ENCODE peak calls at places on chromosomes 5 and 9, in nine cellular contexts. One of them, this sample, is unnamed.

GRCh38 chr5:125026900-125027731 is 280.7 kb upstream of the ZNF608 start:
- DNase-seq in breast epithelium: no peak
- DNase-seq in suprapubic skin: no peak
- DNase-seq in mammary epithelial cell: peak; percentile 74
- DNase-seq in neuronal stem cell: no peak
- DNase-seq in fibroblast of lung: peak; percentile 65
- DNase-seq in pancreas: no peak
- DNase-seq in colonic mucosa: peak; percentile 54
- DNase-seq in CD8-positive, alpha-beta memory T cell: no peak
- DNase-seq in this sample: no peak

GRCh38 chr5:402615-403359 is 40.2 kb upstream of the EXOC3 start:
- DNase-seq in breast epithelium: no peak
- DNase-seq in fibroblast of lung: peak; percentile 61
- DNase-seq in mammary epithelial cell: no peak
- DNase-seq in colonic mucosa: no peak
- DNase-seq in pancreas: no peak
- DNase-seq in neuronal stem cell: no peak
- DNase-seq in CD8-positive, alpha-beta memory T cell: no peak
- DNase-seq in suprapubic skin: peak; percentile 56
- DNase-seq in this sample: no peak

GRCh38 chr9:133524146-133524545 is 613 bp downstream of the MYMK start:
- DNase-seq in fibroblast of lung: no peak
- DNase-seq in suprapubic skin: no peak
- DNase-seq in neuronal stem cell: no peak
- DNase-seq in CD8-positive, alpha-beta memory T cell: no peak
- DNase-seq in colonic mucosa: no peak
- DNase-seq in pancreas: no peak
- DNase-seq in mammary epithelial cell: no peak
- DNase-seq in breast epithelium: no peak
- DNase-seq in this sample: no peak

GRCh38 chr5:92177926-92178487 is 794.9 kb upstream of the ARRDC3 start:
- DNase-seq in colonic mucosa: no peak
- DNase-seq in neuronal stem cell: no peak
- DNase-seq in pancreas: no peak
- DNase-seq in fibroblast of lung: no peak
- DNase-seq in breast epithelium: no peak
- DNase-seq in suprapubic skin: no peak
- DNase-seq in mammary epithelial cell: no peak
- DNase-seq in CD8-positive, alpha-beta memory T cell: no peak
- DNase-seq in this sample: no peak

GRCh38 chr9:121340676-121341392 is 29.2 kb downstream of the STOM start:
- DNase-seq in suprapubic skin: no peak
- DNase-seq in pancreas: no peak
- DNase-seq in neuronal stem cell: no peak
- DNase-seq in colonic mucosa: no peak
- DNase-seq in fibroblast of lung: no peak
- DNase-seq in CD8-positive, alpha-beta memory T cell: no peak
- DNase-seq in mammary epithelial cell: no peak
- DNase-seq in breast epithelium: no peak
- DNase-seq in this sample: no peak

GRCh38 chr5:1555808-1556681 is 32.3 kb upstream of the LPCAT1 start:
- DNase-seq in mammary epithelial cell: no peak
- DNase-seq in breast epithelium: no peak
- DNase-seq in CD8-positive, alpha-beta memory T cell: no peak
- DNase-seq in pancreas: no peak
- DNase-seq in fibroblast of lung: no peak
- DNase-seq in suprapubic skin: no peak
- DNase-seq in neuronal stem cell: no peak
- DNase-seq in colonic mucosa: peak; percentile 17
- DNase-seq in this sample: no peak

GRCh38 chr5:141858084-141858765 is 20.0 kb downstream of the PCDH1 start:
- DNase-seq in colonic mucosa: no peak
- DNase-seq in fibroblast of lung: no peak
- DNase-seq in CD8-positive, alpha-beta memory T cell: no peak
- DNase-seq in neuronal stem cell: no peak
- DNase-seq in mammary epithelial cell: no peak
- DNase-seq in pancreas: no peak
- DNase-seq in breast epithelium: no peak
- DNase-seq in suprapubic skin: no peak
- DNase-seq in this sample: peak; percentile 25

GRCh38 chr5:59134770-59135169 is 551.9 kb downstream of the RAB3C start:
- DNase-seq in mammary epithelial cell: no peak
- DNase-seq in fibroblast of lung: no peak
- DNase-seq in suprapubic skin: no peak
- DNase-seq in pancreas: no peak
- DNase-seq in CD8-positive, alpha-beta memory T cell: no peak
- DNase-seq in neuronal stem cell: no peak
- DNase-seq in colonic mucosa: no peak
- DNase-seq in breast epithelium: no peak
- DNase-seq in this sample: no peak

GRCh38 chr9:15246688-15247087 is 60.3 kb downstream of the TTC39B start:
- DNase-seq in neuronal stem cell: no peak
- DNase-seq in fibroblast of lung: peak; percentile 43
- DNase-seq in breast epithelium: no peak
- DNase-seq in pancreas: no peak
- DNase-seq in mammary epithelial cell: peak; percentile 89
- DNase-seq in colonic mucosa: no peak
- DNase-seq in CD8-positive, alpha-beta memory T cell: no peak
- DNase-seq in suprapubic skin: no peak
- DNase-seq in this sample: no peak

GRCh38 chr5:78534148-78535009 is 114.2 kb downstream of the LHFPL2 start:
- DNase-seq in breast epithelium: no peak
- DNase-seq in suprapubic skin: peak; percentile 77
- DNase-seq in colonic mucosa: no peak
- DNase-seq in neuronal stem cell: no peak
- DNase-seq in pancreas: no peak
- DNase-seq in CD8-positive, alpha-beta memory T cell: no peak
- DNase-seq in mammary epithelial cell: no peak
- DNase-seq in fibroblast of lung: peak; percentile 87
- DNase-seq in this sample: no peak

GRCh38 chr5:138282918-138283742 is 8.7 kb upstream of the GFRA3 start:
- DNase-seq in mammary epithelial cell: peak; percentile 37
- DNase-seq in neuronal stem cell: peak; percentile 51
- DNase-seq in pancreas: peak; percentile 24
- DNase-seq in fibroblast of lung: peak; percentile 51
- DNase-seq in colonic mucosa: no peak
- DNase-seq in CD8-positive, alpha-beta memory T cell: no peak
- DNase-seq in suprapubic skin: no peak
- DNase-seq in breast epithelium: peak; percentile 54
- DNase-seq in this sample: peak; percentile 41

GRCh38 chr5:90356612-90357011 is 52.9 kb downstream of the CETN3 start:
- DNase-seq in colonic mucosa: no peak
- DNase-seq in breast epithelium: no peak
- DNase-seq in suprapubic skin: no peak
- DNase-seq in CD8-positive, alpha-beta memory T cell: no peak
- DNase-seq in neuronal stem cell: no peak
- DNase-seq in fibroblast of lung: peak; percentile 35
- DNase-seq in pancreas: no peak
- DNase-seq in mammary epithelial cell: no peak
- DNase-seq in this sample: no peak

GRCh38 chr5:71946631-71947030 is 160.6 kb upstream of the MAP1B start:
- DNase-seq in suprapubic skin: no peak
- DNase-seq in neuronal stem cell: no peak
- DNase-seq in breast epithelium: no peak
- DNase-seq in fibroblast of lung: no peak
- DNase-seq in mammary epithelial cell: no peak
- DNase-seq in pancreas: no peak
- DNase-seq in CD8-positive, alpha-beta memory T cell: no peak
- DNase-seq in colonic mucosa: no peak
- DNase-seq in this sample: no peak
- H3K27ac ChIP-seq in suprapubic skin: no peak overlapping the region
- H3K27ac ChIP-seq in neuronal stem cell: no peak overlapping the region
- H3K27ac ChIP-seq in breast epithelium: no peak overlapping the region
- H3K27ac ChIP-seq in fibroblast of lung: no peak overlapping the region
- H3K27ac ChIP-seq in mammary epithelial cell: no peak overlapping the region
- H3K27ac ChIP-seq in pancreas: no peak overlapping the region
- H3K27ac ChIP-seq in CD8-positive, alpha-beta memory T cell: no peak overlapping the region
- H3K27ac ChIP-seq in colonic mucosa: no peak overlapping the region
- H3K27ac ChIP-seq in this sample: no peak overlapping the region

GRCh38 chr9:23775549-23775948 is 50.5 kb downstream of the ELAVL2 start:
- DNase-seq in fibroblast of lung: no peak
- DNase-seq in suprapubic skin: no peak
- DNase-seq in colonic mucosa: no peak
- DNase-seq in neuronal stem cell: no peak
- DNase-seq in CD8-positive, alpha-beta memory T cell: no peak
- DNase-seq in pancreas: no peak
- DNase-seq in mammary epithelial cell: peak; percentile 38
- DNase-seq in breast epithelium: no peak
- DNase-seq in this sample: no peak

GRCh38 chr9:23774266-23774665 is 51.8 kb downstream of the ELAVL2 start:
- DNase-seq in CD8-positive, alpha-beta memory T cell: no peak
- DNase-seq in breast epithelium: no peak
- DNase-seq in pancreas: no peak
- DNase-seq in fibroblast of lung: peak; percentile 45
- DNase-seq in mammary epithelial cell: no peak
- DNase-seq in neuronal stem cell: no peak
- DNase-seq in suprapubic skin: no peak
- DNase-seq in colonic mucosa: no peak
- DNase-seq in this sample: no peak

GRCh38 chr9:23769307-23769935 is 56.6 kb downstream of the ELAVL2 start:
- DNase-seq in neuronal stem cell: no peak
- DNase-seq in mammary epithelial cell: peak; percentile 99
- DNase-seq in colonic mucosa: no peak
- DNase-seq in fibroblast of lung: peak; percentile 96
- DNase-seq in suprapubic skin: no peak
- DNase-seq in breast epithelium: no peak
- DNase-seq in pancreas: no peak
- DNase-seq in CD8-positive, alpha-beta memory T cell: no peak
- DNase-seq in this sample: no peak

GRCh38 chr9:23771746-23772145 is 54.3 kb downstream of the ELAVL2 start:
- DNase-seq in fibroblast of lung: peak; percentile 31
- DNase-seq in pancreas: no peak
- DNase-seq in colonic mucosa: no peak
- DNase-seq in mammary epithelial cell: peak; percentile 49
- DNase-seq in breast epithelium: no peak
- DNase-seq in CD8-positive, alpha-beta memory T cell: no peak
- DNase-seq in suprapubic skin: no peak
- DNase-seq in neuronal stem cell: no peak
- DNase-seq in this sample: no peak

GRCh38 chr9:23772384-23772783 is 53.7 kb downstream of the ELAVL2 start:
- DNase-seq in pancreas: no peak
- DNase-seq in CD8-positive, alpha-beta memory T cell: no peak
- DNase-seq in breast epithelium: no peak
- DNase-seq in colonic mucosa: no peak
- DNase-seq in fibroblast of lung: no peak
- DNase-seq in mammary epithelial cell: no peak
- DNase-seq in neuronal stem cell: no peak
- DNase-seq in suprapubic skin: no peak
- DNase-seq in this sample: no peak
- H3K4me1 ChIP-seq in pancreas: no peaks in the 10 kb centered on the region
- H3K4me1 ChIP-seq in CD8-positive, alpha-beta memory T cell: no peaks in the 10 kb centered on the region
- H3K4me1 ChIP-seq in breast epithelium: no peaks in the 10 kb centered on the region
- H3K4me1 ChIP-seq in colonic mucosa: no peaks in the 10 kb centered on the region
- H3K4me1 ChIP-seq in fibroblast of lung: no peaks in the 10 kb centered on the region
- H3K4me1 ChIP-seq in mammary epithelial cell: peaks cover 61% of the 10 kb centered on the region
- H3K4me1 ChIP-seq in neuronal stem cell: peaks cover 6% of the 10 kb centered on the region
- H3K4me1 ChIP-seq in suprapubic skin: no peaks in the 10 kb centered on the region
- H3K4me1 ChIP-seq in this sample: no peaks in the 10 kb centered on the region

DNA sequence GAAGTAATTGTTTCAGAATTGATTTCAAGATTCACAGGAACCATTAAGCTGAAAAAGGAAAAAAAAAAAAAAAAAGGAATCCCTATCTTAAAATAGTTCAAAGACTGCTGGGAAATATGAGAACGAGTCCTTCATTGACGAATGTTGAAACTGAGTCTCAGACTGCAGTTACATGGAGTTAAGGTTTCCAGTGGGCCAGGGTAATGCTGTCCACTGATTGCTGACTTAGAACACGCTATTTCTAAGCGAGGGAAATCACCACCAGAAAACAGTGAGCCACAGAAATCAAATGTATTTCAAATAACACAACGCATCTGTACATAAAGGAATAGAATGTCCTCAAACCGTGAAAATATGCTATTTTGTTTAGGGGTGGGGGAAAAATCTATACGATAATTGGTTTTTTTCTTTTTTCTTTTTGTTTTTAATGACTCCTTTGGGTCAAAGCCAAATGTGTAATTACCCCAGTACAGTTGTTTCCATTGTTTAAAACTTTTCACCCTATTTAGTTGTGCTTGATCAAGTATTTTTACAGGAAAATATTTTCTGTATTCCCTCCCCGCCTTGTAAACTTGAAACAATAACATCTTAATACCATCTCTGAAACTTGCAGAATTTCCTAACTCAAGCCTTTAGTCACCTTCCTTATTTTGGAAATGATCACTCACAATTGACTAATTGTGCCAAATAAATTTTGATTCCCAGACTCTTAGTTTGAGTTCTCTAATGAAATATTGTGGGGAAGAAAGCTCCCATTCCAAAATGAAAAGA is 208.3 kb downstream of the MCTP1 start:
- DNase-seq in breast epithelium: no peak
- DNase-seq in colonic mucosa: no peak
- DNase-seq in CD8-positive, alpha-beta memory T cell: no peak
- DNase-seq in neuronal stem cell: no peak
- DNase-seq in mammary epithelial cell: no peak
- DNase-seq in pancreas: no peak
- DNase-seq in fibroblast of lung: no peak
- DNase-seq in suprapubic skin: no peak
- DNase-seq in this sample: no peak
- H3K4me3 ChIP-seq in breast epithelium: no peak overlapping the region
- H3K4me3 ChIP-seq in colonic mucosa: no peak overlapping the region
- H3K4me3 ChIP-seq in CD8-positive, alpha-beta memory T cell: no peak overlapping the region
- H3K4me3 ChIP-seq in neuronal stem cell: no peak overlapping the region
- H3K4me3 ChIP-seq in mammary epithelial cell: no peak overlapping the region
- H3K4me3 ChIP-seq in pancreas: no peak overlapping the region
- H3K4me3 ChIP-seq in fibroblast of lung: no peak overlapping the region
- H3K4me3 ChIP-seq in suprapubic skin: no peak overlapping the region
- H3K4me3 ChIP-seq in this sample: no peak overlapping the region

DNA sequence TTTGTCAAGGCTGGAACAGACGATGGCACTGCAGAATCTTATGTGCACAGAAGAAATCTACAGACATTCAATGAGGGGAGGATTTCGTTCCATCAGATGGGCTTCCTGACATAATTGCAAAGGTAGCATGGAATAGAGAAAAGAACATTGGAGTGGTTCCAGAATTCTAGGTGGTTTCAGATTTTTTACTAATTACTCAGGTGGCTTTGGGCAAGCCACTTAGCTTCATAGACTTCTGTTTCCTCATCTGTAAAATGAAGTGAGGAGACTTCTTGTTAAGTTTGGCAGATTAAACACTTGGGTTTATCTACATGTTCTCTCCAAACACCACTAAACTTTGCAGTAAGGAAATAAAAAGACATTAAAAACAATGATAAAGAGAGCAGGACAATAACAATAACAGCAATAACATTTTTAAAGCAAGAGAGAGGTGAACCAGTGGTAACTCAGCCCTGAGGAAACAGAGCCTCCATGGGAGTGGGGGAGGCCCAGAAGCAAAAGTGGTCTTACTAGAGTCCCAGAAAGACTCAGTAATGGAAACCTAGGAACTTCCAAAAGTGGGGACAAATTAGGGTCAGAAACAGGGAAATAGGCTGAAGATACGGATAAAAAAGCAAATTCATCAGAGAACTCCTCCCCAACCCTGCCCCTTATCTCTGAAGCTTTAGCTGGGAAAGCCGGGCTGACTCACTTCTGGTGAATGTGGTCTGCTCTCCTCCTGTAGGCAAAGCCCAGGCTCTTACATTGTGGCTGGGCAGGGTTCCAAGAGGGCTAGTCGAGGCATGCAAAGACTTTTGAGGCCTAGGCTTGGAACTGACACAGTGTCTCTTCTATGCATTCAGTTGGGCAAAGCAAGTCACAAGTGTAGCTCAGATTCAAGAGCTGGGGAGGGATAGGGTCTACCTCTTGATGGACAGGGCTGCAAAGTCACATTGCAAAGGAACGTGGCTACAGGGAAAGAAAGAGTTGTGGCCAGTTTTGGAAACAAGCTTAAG is 11.8 kb upstream of the ACTBL2 start:
- DNase-seq in suprapubic skin: peak; percentile 73
- DNase-seq in neuronal stem cell: no peak
- DNase-seq in pancreas: peak; percentile 42
- DNase-seq in colonic mucosa: peak; percentile 40
- DNase-seq in fibroblast of lung: peak; percentile 100
- DNase-seq in mammary epithelial cell: peak; percentile 97
- DNase-seq in CD8-positive, alpha-beta memory T cell: no peak
- DNase-seq in breast epithelium: no peak
- DNase-seq in this sample: no peak
- H3K27ac ChIP-seq in suprapubic skin: peak overlapping the region; percentile 42
- H3K27ac ChIP-seq in neuronal stem cell: no peak overlapping the region
- H3K27ac ChIP-seq in pancreas: no peak overlapping the region
- H3K27ac ChIP-seq in colonic mucosa: peak overlapping the region; percentile 18
- H3K27ac ChIP-seq in fibroblast of lung: peak overlapping the region; percentile 76
- H3K27ac ChIP-seq in mammary epithelial cell: peak overlapping the region; percentile 80
- H3K27ac ChIP-seq in CD8-positive, alpha-beta memory T cell: no peak overlapping the region
- H3K27ac ChIP-seq in breast epithelium: peak overlapping the region; percentile 56
- H3K27ac ChIP-seq in this sample: no peak overlapping the region

This sample was measured in thyroid gland.